ENCODE peak calls at places on chromosomes 2 and 18, in four cellular contexts. O, B, M and P are unnamed samples.

GRCh38 chr18:55328301-55328700 is 259.7 kb downstream of the TCF4 start:
- DNase-seq in M (peak), O (no peak), B (no peak), P (no peak)

GRCh38 chr2:96530474-96531357 is 5.8 kb upstream of the ARID5A start:
- DNase-seq in B (no peak), O (no peak), M (no peak), P (no peak)

GRCh38 chr18:71442830-71443229 is 1101.3 kb downstream of the CBLN2 start:
- DNase-seq in O (no peak), M (peak), B (no peak), P (no peak)

GRCh38 chr2:109264595-109265328 is 135.8 kb downstream of the SH3RF3 start:
- DNase-seq in B (peak), O (no peak), M (peak), P (no peak)

GRCh38 chr18:24987933-24988840 is 363.8 kb downstream of the ZNF521 start:
- DNase-seq in O (no peak), B (no peak), M (peak), P (no peak)

GRCh38 chr2:178731300-178731699 is 75.9 kb downstream of the TTN start:
- DNase-seq in O (no peak), B (no peak), M (no peak), P (no peak)

GRCh38 chr2:14855751-14856150 is 223.2 kb downstream of the LRATD1 start:
- DNase-seq in O (no peak), M (no peak), B (no peak), P (no peak)

GRCh38 chr2:128777091-128778045 is 458.7 kb upstream of the HS6ST1 start:
- DNase-seq in B (no peak), O (no peak), M (no peak), P (no peak)

GRCh38 chr2:176173679-176174381 is 14.6 kb upstream of the HOXD1 start:
- DNase-seq in O (no peak), B (no peak), M (no peak), P (no peak)

GRCh38 chr2:207122914-207123744 is 42.6 kb downstream of the KLF7 start:
- DNase-seq in B (no peak), M (no peak), O (no peak), P (no peak)

GRCh38 chr2:30367232-30368070 is 79.6 kb upstream of the LCLAT1 start:
- DNase-seq in B (no peak), O (no peak), M (peak), P (no peak)

GRCh38 chr2:195498176-195498575 is 158.8 kb upstream of the SLC39A10 start:
- DNase-seq in M (peak), O (no peak), B (no peak), P (no peak)

GRCh38 chr2:35580951-35581350 is 774.6 kb upstream of the CRIM1 start:
- DNase-seq in O (no peak), B (no peak), M (no peak), P (no peak)

GRCh38 chr2:104766683-104767082 is 87.2 kb upstream of the POU3F3 start:
- DNase-seq in M (no peak), O (no peak), B (no peak), P (no peak)

GRCh38 chr2:121289271-121289670 is 4.3 kb upstream of the TFCP2L1 start:
- DNase-seq in B (no peak), M (no peak), O (no peak), P (no peak)

GRCh38 chr2:105118960-105119359 is 81.1 kb downstream of the MRPS9 start:
- DNase-seq in B (no peak), O (no peak), M (no peak), P (peak)

GRCh38 chr2:120879401-120880295 is 144.0 kb downstream of the GLI2 start:
- DNase-seq in M (no peak), B (peak), O (no peak), P (no peak)

GRCh38 chr2:44582363-44583008 is 220.7 kb downstream of the CAMKMT start:
- DNase-seq in O (no peak), B (no peak), M (peak), P (no peak)

GRCh38 chr2:217863874-217864273 is 138.9 kb downstream of the TNS1 start:
- DNase-seq in B (no peak), O (no peak), M (no peak), P (no peak)

GRCh38 chr2:210086292-210086691 is 83.9 kb downstream of the RPE start:
- DNase-seq in O (no peak), M (peak), B (no peak), P (no peak)

GRCh38 chr18:79599503-79599931 is 80.1 kb upstream of the CTDP1 start:
- DNase-seq in B (peak), O (no peak), M (peak), P (no peak)

GRCh38 chr2:71683070-71683469 is 229.7 kb downstream of the DYSF start:
- DNase-seq in O (no peak), M (no peak), B (peak), P (no peak)

GRCh38 chr2:226698671-226699070 is 100.9 kb downstream of the IRS1 start:
- DNase-seq in M (no peak), O (no peak), B (no peak), P (no peak)

GRCh38 chr2:112462178-112462577 is 19.8 kb upstream of the TTL start:
- DNase-seq in O (no peak), B (no peak), M (no peak), P (no peak)

GRCh38 chr2:99380376-99381010 is 43.3 kb downstream of the EIF5B start:
- DNase-seq in B (no peak), O (no peak), M (no peak), P (no peak)

GRCh38 chr18:8847066-8847755 is 141.9 kb downstream of the MTCL1 start:
- DNase-seq in M (peak), B (no peak), O (no peak), P (no peak)

GRCh38 chr18:10727477-10727876 is 201.7 kb downstream of the NAPG start:
- DNase-seq in O (no peak), B (no peak), M (peak), P (no peak)

GRCh38 chr2:43522177-43522576 is 73.7 kb downstream of the THADA start:
- DNase-seq in B (no peak), M (no peak), O (no peak), P (no peak)

GRCh38 chr2:120802161-120802560 is 66.5 kb downstream of the GLI2 start:
- DNase-seq in B (no peak), M (peak), O (no peak), P (no peak)

GRCh38 chr18:79902640-79903039 is 48.8 kb downstream of the SLC66A2 start:
- DNase-seq in O (peak), M (no peak), B (peak), P (no peak)

GRCh38 chr2:457792-458430 is 170.0 kb upstream of the ALKAL2 start:
- DNase-seq in B (no peak), M (no peak), O (no peak), P (no peak)

GRCh38 chr2:238986491-238987351 is 138.8 kb downstream of the TWIST2 start:
- DNase-seq in O (no peak), M (no peak), B (peak), P (no peak)

GRCh38 chr2:8306530-8307351 is 375.1 kb upstream of the ID2 start:
- DNase-seq in M (no peak), B (no peak), O (no peak), P (no peak)

GRCh38 chr2:46749042-46749461 is 166.6 kb downstream of the MCFD2 start:
- DNase-seq in O (no peak), B (no peak), M (peak), P (no peak)

GRCh38 chr2:85758361-85759256 is 4.8 kb downstream of the ATOH8 start:
- DNase-seq in M (no peak), B (peak), O (no peak), P (no peak)

GRCh38 chr18:37484893-37485834 is 80.4 kb downstream of the CELF4 start:
- DNase-seq in B (no peak), O (peak), M (peak), P (peak)
- TF ChIP-seq CTCF in B (no peak), O (no peak), M (no peak), P (peak)

DNA sequence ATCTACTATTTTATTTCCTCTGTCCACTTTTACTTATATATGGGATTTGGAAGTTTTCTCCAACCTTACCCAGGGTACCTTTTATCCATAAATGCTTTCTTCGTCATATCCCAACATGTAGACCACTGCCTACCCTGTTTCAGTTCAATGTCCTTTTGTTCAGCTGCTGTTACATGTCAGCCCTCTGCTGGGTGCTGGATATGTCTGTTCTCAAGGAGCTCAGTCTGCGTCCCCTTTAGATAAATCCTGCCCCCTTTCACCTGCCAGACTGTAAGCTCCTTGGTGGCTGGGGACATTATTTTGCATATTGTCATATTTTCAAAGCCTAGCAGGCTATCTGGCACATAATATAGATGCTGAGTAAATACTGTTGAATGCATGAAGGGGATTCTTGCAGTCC is 53.2 kb downstream of the NEMP2 start:
- DNase-seq in M (no peak), O (no peak), B (no peak), P (no peak)
- TF ChIP-seq CTCF in M (no peak), O (no peak), B (no peak), P (no peak)

DNA sequence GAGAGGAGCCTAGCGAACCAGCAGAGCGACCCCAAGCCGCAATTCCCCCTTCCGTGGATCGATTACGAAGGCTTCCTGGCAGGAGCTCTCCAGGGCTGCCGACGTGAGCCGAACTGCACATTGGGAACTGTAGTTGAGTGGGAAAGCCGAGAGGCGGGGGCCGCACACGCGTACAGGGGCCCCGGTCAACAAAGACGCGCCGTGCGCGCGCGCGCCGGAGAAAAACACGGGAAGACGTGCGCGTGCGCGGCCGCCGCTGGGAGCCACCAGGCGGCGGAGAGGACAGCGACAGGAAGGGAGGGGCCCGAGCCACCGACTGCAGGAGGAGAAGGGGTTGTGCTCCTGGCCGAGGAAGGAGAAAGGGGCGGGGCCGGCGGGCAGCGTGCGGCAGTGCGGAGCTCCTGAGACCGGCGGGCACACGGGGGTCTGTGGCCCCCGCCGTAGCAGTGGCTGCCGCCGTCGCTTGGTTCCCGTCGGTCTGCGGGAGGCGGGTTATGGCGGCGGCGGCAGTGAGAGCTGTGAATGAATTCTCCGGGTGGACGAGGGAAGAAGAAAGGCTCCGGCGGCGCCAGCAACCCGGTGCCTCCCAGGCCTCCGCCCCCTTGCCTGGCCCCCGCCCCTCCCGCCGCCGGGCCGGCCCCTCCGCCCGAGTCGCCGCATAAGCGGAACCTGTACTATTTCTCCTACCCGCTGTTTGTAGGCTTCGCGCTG is at the start of gene SPAST:
- DNase-seq in B (peak), O (peak), M (peak), P (peak)
- TF ChIP-seq CTCF in B (peak), O (peak), M (no peak), P (peak)

DNA sequence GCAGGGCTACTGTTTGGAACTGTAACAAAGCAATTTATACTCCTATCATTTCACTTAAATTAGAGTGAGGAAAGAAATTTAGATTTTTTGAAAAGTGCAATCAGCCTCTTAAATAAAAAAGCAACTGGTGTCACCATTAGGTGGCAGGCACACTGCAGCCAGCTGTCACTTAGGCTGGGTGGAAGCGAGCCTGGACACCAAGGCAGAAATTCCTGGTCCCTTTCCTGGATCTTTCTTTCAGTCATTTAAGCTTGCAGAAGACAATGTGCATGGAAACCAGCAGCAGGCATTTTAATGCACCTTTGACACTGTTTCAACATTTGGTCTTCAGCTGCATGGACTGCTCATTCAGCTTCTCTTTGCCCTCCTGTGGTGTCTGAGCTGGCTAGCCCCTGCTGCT is 61.0 kb downstream of the AQP4 start:
- DNase-seq in O (no peak), M (no peak), B (no peak), P (peak)
- TF ChIP-seq CTCF in O (peak), M (no peak), B (no peak), P (peak)

GRCh38 chr18:52716926-52717325 is 376.9 kb downstream of the DCC start:
- DNase-seq in M (peak), O (no peak), B (no peak), P (peak)
- TF ChIP-seq CTCF in M (no peak), O (no peak), B (peak), P (peak)

GRCh38 chr2:74077636-74078035 is 70.1 kb downstream of the BOLA3 start:
- DNase-seq in B (no peak), M (no peak), O (no peak), P (no peak)

GRCh38 chr2:74079522-74080341 is 68.0 kb downstream of the BOLA3 start:
- DNase-seq in O (peak), B (no peak), M (no peak), P (no peak)

GRCh38 chr2:74078467-74078866 is 69.2 kb downstream of the BOLA3 start:
- DNase-seq in B (no peak), M (no peak), O (no peak), P (no peak)

GRCh38 chr2:74081030-74081429 is 66.7 kb downstream of the BOLA3 start:
- DNase-seq in B (peak), M (peak), O (no peak), P (no peak)

DNA sequence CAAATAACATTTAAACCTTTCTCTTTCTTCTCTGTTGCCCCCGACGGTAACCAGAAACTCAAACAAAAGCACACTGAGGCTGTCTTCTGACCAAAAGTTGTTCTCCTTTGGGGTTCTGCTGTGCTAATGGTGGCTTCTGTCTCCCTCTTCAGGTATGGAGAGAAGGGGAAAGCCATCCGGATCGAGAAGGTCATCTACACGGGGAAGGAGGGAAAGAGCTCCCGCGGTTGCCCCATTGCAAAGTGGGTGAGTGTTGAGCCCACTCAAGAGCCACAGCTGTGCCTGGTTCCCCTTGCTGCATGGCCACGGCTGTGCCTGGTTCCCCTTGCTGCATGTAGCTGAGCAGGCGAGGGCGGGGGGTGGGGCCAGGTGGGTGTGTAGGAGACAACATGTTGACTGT is 67.4 kb downstream of the BOLA3 start:
- DNase-seq in O (no peak), M (peak), B (no peak), P (no peak)
- TF ChIP-seq CTCF in O (no peak), M (peak), B (no peak), P (no peak)

DNA sequence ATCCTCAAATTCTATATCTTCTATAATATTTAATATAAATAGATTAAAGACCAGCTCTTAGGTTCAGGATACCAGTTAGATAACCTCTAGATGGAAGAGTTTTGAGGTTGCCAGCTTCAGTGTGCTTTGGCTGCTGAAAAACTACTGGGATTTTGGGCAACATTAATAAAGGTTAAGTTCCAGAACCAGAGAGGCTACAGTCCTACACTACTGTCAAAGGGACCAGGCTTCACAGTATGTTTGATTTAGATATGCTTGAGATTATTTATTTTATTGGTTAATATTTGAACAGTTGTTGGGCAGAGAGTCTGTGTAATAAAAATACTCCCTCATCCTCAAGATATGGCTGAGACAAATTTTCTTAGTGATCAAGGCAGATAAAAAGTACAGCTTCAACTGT is 19.6 kb upstream of the TMEM17 start:
- DNase-seq in B (no peak), O (no peak), M (no peak), P (no peak)
- TF ChIP-seq CTCF in B (no peak), O (no peak), M (no peak), P (no peak)